ENCODE peak calls at places on chromosomes 2 and 18, in six cellular contexts. One of them, this sample, is unnamed.

GRCh38 chr18:59109375-59109774 is 30.3 kb upstream of the SEC11C start:
- DNase-seq in HTR-8/SVneo: no peak
- DNase-seq in NCI-H1417: no peak
- DNase-seq in LoVo: no peak
- DNase-seq in upper lobe of right lung: no peak
- DNase-seq in fibroblast of the aortic adventitia: no peak
- DNase-seq in this sample: no peak

GRCh38 chr2:11998218-11998617 is 251.8 kb downstream of the LPIN1 start:
- DNase-seq in upper lobe of right lung: no peak
- DNase-seq in fibroblast of the aortic adventitia: peak
- DNase-seq in HTR-8/SVneo: no peak
- DNase-seq in LoVo: no peak
- DNase-seq in NCI-H1417: no peak
- DNase-seq in this sample: peak

GRCh38 chr2:188475945-188476344 is 184.3 kb downstream of the GULP1 start:
- DNase-seq in HTR-8/SVneo: peak
- DNase-seq in upper lobe of right lung: no peak
- DNase-seq in NCI-H1417: peak
- DNase-seq in fibroblast of the aortic adventitia: peak
- DNase-seq in LoVo: no peak
- DNase-seq in this sample: peak

GRCh38 chr2:183091318-183091953 is 12.9 kb downstream of the DUSP19 start:
- DNase-seq in LoVo: no peak
- DNase-seq in NCI-H1417: no peak
- DNase-seq in upper lobe of right lung: no peak
- DNase-seq in fibroblast of the aortic adventitia: peak
- DNase-seq in HTR-8/SVneo: no peak
- DNase-seq in this sample: no peak

GRCh38 chr2:114685102-114685501 is 242.7 kb downstream of the DPP10 start:
- DNase-seq in upper lobe of right lung: no peak
- DNase-seq in LoVo: no peak
- DNase-seq in HTR-8/SVneo: no peak
- DNase-seq in NCI-H1417: no peak
- DNase-seq in fibroblast of the aortic adventitia: no peak
- DNase-seq in this sample: no peak

GRCh38 chr2:234951386-234952269 is at the start of gene SH3BP4:
- DNase-seq in NCI-H1417: peak
- DNase-seq in LoVo: peak
- DNase-seq in HTR-8/SVneo: peak
- DNase-seq in fibroblast of the aortic adventitia: peak
- DNase-seq in upper lobe of right lung: peak
- DNase-seq in this sample: peak

GRCh38 chr18:56217406-56217805 is 421.0 kb downstream of the TXNL1 start:
- DNase-seq in fibroblast of the aortic adventitia: no peak
- DNase-seq in upper lobe of right lung: no peak
- DNase-seq in NCI-H1417: no peak
- DNase-seq in LoVo: no peak
- DNase-seq in HTR-8/SVneo: no peak
- DNase-seq in this sample: no peak

GRCh38 chr2:158134655-158135054 is 33.0 kb downstream of the UPP2 start:
- DNase-seq in NCI-H1417: no peak
- DNase-seq in fibroblast of the aortic adventitia: no peak
- DNase-seq in HTR-8/SVneo: no peak
- DNase-seq in LoVo: peak
- DNase-seq in upper lobe of right lung: no peak
- DNase-seq in this sample: no peak

GRCh38 chr18:74524097-74524496 is 10.2 kb upstream of the CNDP1 start:
- DNase-seq in NCI-H1417: peak
- DNase-seq in HTR-8/SVneo: no peak
- DNase-seq in fibroblast of the aortic adventitia: no peak
- DNase-seq in upper lobe of right lung: peak
- DNase-seq in LoVo: no peak
- DNase-seq in this sample: no peak

This sample was measured in iris pigment epithelial cell.